ENCODE peak calls at places on chromosomes 5 and 9, in four cellular contexts. One of them, this sample, is unnamed.

GRCh38 chr5:158720316-158720715 is 379.4 kb downstream of the EBF1 start:
- DNase-seq in adrenal gland: no peak
- DNase-seq in Panc1: no peak
- DNase-seq in body of pancreas: no peak
- DNase-seq in this sample: no peak

GRCh38 chr9:20358201-20358600 is 264.1 kb downstream of the MLLT3 start:
- DNase-seq in adrenal gland: no peak
- DNase-seq in Panc1: no peak
- DNase-seq in body of pancreas: no peak
- DNase-seq in this sample: no peak

GRCh38 chr9:114462791-114463190 is 42.5 kb downstream of the WHRN start:
- DNase-seq in adrenal gland: no peak
- DNase-seq in Panc1: no peak
- DNase-seq in body of pancreas: no peak
- DNase-seq in this sample: no peak

GRCh38 chr9:136947955-136948510 is 3.0 kb downstream of the C8G start:
- DNase-seq in adrenal gland: peak; percentile 72
- DNase-seq in Panc1: no peak
- DNase-seq in body of pancreas: no peak
- DNase-seq in this sample: peak; percentile 83

GRCh38 chr5:135348920-135349319 is 50.1 kb downstream of the MACROH2A1 start:
- DNase-seq in adrenal gland: no peak
- DNase-seq in Panc1: no peak
- DNase-seq in body of pancreas: no peak
- DNase-seq in this sample: no peak

GRCh38 chr5:143896471-143896870 is 84.5 kb downstream of the HMHB1 start:
- DNase-seq in adrenal gland: no peak
- DNase-seq in Panc1: no peak
- DNase-seq in body of pancreas: no peak
- DNase-seq in this sample: no peak

GRCh38 chr9:81874926-81875325 is 53.3 kb upstream of the SPATA31D4 start:
- DNase-seq in adrenal gland: no peak
- DNase-seq in Panc1: no peak
- DNase-seq in body of pancreas: no peak
- DNase-seq in this sample: no peak

GRCh38 chr5:67502951-67503350 is 306.4 kb upstream of the CD180 start:
- DNase-seq in adrenal gland: no peak
- DNase-seq in Panc1: no peak
- DNase-seq in body of pancreas: no peak
- DNase-seq in this sample: no peak

GRCh38 chr9:107467416-107467815 is 22.2 kb downstream of the KLF4 start:
- DNase-seq in adrenal gland: no peak
- DNase-seq in Panc1: no peak
- DNase-seq in body of pancreas: no peak
- DNase-seq in this sample: no peak

GRCh38 chr5:76819851-76820280 is 1.0 kb downstream of the F2RL1 start:
- DNase-seq in adrenal gland: no peak
- DNase-seq in Panc1: no peak
- DNase-seq in body of pancreas: peak; percentile 43
- DNase-seq in this sample: no peak

GRCh38 chr5:80959768-80960442 is at the start of gene RASGRF2:
- DNase-seq in adrenal gland: no peak
- DNase-seq in Panc1: no peak
- DNase-seq in body of pancreas: peak; percentile 7
- DNase-seq in this sample: peak; percentile 92

GRCh38 chr5:155562153-155562552 is 548.6 kb downstream of the KIF4B start:
- DNase-seq in adrenal gland: no peak
- DNase-seq in Panc1: no peak
- DNase-seq in body of pancreas: no peak
- DNase-seq in this sample: no peak

GRCh38 chr9:130779153-130779855 is 55.8 kb upstream of the ABL1 start:
- DNase-seq in adrenal gland: no peak
- DNase-seq in Panc1: no peak
- DNase-seq in body of pancreas: no peak
- DNase-seq in this sample: no peak

GRCh38 chr5:82168294-82168693 is 109.9 kb downstream of the RPS23 start:
- DNase-seq in adrenal gland: no peak
- DNase-seq in Panc1: no peak
- DNase-seq in body of pancreas: no peak
- DNase-seq in this sample: no peak

GRCh38 chr5:54807421-54807820 is 178.0 kb downstream of the ESM1 start:
- DNase-seq in adrenal gland: no peak
- DNase-seq in Panc1: no peak
- DNase-seq in body of pancreas: no peak
- DNase-seq in this sample: no peak

GRCh38 chr9:69170231-69170630 is 3.8 kb upstream of the TJP2 start:
- DNase-seq in adrenal gland: no peak
- DNase-seq in Panc1: no peak
- DNase-seq in body of pancreas: no peak
- DNase-seq in this sample: no peak

GRCh38 chr9:123111427-123111826 is 78.0 kb downstream of the GPR21 start:
- DNase-seq in adrenal gland: peak; percentile 72
- DNase-seq in Panc1: no peak
- DNase-seq in body of pancreas: peak; percentile 49
- DNase-seq in this sample: peak; percentile 72

GRCh38 chr5:177294632-177295031 is 8.9 kb downstream of the RAB24 start:
- DNase-seq in adrenal gland: no peak
- DNase-seq in Panc1: no peak
- DNase-seq in body of pancreas: no peak
- DNase-seq in this sample: no peak

GRCh38 chr9:124659099-124659659 is 111.9 kb downstream of the NR6A1 start:
- DNase-seq in adrenal gland: peak; percentile 87
- DNase-seq in Panc1: no peak
- DNase-seq in body of pancreas: peak; percentile 86
- DNase-seq in this sample: peak; percentile 90

GRCh38 chr5:75509956-75510355 is 1.5 kb downstream of the CERT1 start:
- DNase-seq in adrenal gland: no peak
- DNase-seq in Panc1: no peak
- DNase-seq in body of pancreas: peak; percentile 43
- DNase-seq in this sample: no peak

GRCh38 chr9:133403766-133404439 is 13.9 kb downstream of the REXO4 start:
- DNase-seq in adrenal gland: no peak
- DNase-seq in Panc1: no peak
- DNase-seq in body of pancreas: peak; percentile 66
- DNase-seq in this sample: peak; percentile 51

GRCh38 chr5:147782053-147783028 is at the start of gene JAKMIP2:
- DNase-seq in adrenal gland: peak; percentile 94
- DNase-seq in Panc1: no peak
- DNase-seq in body of pancreas: peak; percentile 75
- DNase-seq in this sample: peak; percentile 96

GRCh38 chr9:70285246-70285645 is 26.5 kb downstream of the SMC5 start:
- DNase-seq in adrenal gland: peak; percentile 55
- DNase-seq in Panc1: no peak
- DNase-seq in body of pancreas: no peak
- DNase-seq in this sample: no peak

GRCh38 chr9:38681747-38682227 is 38.1 kb downstream of the FAM240B start:
- DNase-seq in adrenal gland: no peak
- DNase-seq in Panc1: peak; percentile 32
- DNase-seq in body of pancreas: no peak
- DNase-seq in this sample: no peak

GRCh38 chr9:89482950-89483349 is 15.0 kb downstream of the SEMA4D start:
- DNase-seq in adrenal gland: peak; percentile 48
- DNase-seq in Panc1: no peak
- DNase-seq in body of pancreas: no peak
- DNase-seq in this sample: no peak

GRCh38 chr9:86135374-86135773 is 36.0 kb upstream of the GOLM1 start:
- DNase-seq in adrenal gland: peak; percentile 55
- DNase-seq in Panc1: no peak
- DNase-seq in body of pancreas: no peak
- DNase-seq in this sample: no peak

GRCh38 chr5:125412561-125413535 is 666.4 kb upstream of the ZNF608 start:
- DNase-seq in adrenal gland: peak; percentile 95
- DNase-seq in Panc1: no peak
- DNase-seq in body of pancreas: peak; percentile 80
- DNase-seq in this sample: peak; percentile 94

GRCh38 chr5:60993425-60993824 is 48.4 kb downstream of the NDUFAF2 start:
- DNase-seq in adrenal gland: no peak
- DNase-seq in Panc1: no peak
- DNase-seq in body of pancreas: no peak
- DNase-seq in this sample: no peak

DNA sequence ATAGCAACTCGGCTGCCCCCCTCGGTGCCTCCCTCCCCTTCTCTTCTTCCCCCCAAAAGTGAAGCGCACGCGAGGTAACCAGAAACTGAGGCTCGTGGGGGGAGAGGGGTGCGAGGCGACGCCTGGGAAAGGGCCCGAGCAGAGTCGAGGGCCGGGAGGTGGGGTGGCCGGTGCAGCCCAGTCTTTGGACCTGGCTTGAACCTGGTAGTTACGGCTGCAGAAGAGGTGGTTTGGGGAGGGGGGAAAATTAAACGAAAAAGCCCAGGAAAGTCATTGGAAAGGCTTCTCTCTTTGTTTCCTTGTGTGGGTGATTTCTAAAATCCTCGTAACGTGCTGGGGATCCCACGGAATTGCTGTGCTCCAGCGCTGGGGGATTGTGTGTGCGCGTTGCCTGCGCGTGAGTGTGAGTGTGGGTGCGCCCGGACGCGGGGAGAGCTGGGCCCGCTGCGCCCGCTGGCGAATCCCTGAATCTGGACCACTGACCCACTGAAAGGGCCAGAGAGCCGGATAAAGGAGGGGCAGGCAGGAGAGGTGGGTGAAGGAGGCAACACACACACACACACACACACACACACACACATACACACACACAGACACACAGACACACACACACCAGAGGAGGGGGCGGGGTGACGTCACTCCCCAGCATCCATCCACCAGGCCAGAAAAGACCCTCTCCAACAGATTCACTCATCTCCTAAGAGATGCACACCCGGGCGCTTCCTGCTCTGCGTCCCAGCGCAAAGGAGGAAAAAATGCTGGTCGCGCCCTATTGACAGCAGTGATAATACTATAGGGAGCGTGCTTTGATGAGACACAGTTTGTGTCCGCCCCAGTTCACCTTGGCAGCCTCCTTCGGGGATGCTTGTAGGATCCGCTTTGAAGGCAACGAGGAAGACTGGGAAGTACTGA is 1058.9 kb upstream of the DMAC1 start:
- DNase-seq in adrenal gland: no peak
- DNase-seq in Panc1: no peak
- DNase-seq in body of pancreas: no peak
- DNase-seq in this sample: no peak
- H3K27ac ChIP-seq in adrenal gland: no peak overlapping the region
- H3K27ac ChIP-seq in Panc1: no peak overlapping the region
- H3K27ac ChIP-seq in body of pancreas: no peak overlapping the region
- H3K27ac ChIP-seq in this sample: peak overlapping the region; percentile 46

GRCh38 chr5:131419877-131420276 is 156.0 kb downstream of the CDC42SE2 start:
- DNase-seq in adrenal gland: no peak
- DNase-seq in Panc1: no peak
- DNase-seq in body of pancreas: no peak
- DNase-seq in this sample: no peak

GRCh38 chr5:131417240-131417869 is 153.5 kb downstream of the CDC42SE2 start:
- DNase-seq in adrenal gland: peak; percentile 92
- DNase-seq in Panc1: peak; percentile 41
- DNase-seq in body of pancreas: peak; percentile 76
- DNase-seq in this sample: peak; percentile 72

GRCh38 chr5:131426011-131426410 is 162.2 kb downstream of the CDC42SE2 start:
- DNase-seq in adrenal gland: no peak
- DNase-seq in Panc1: no peak
- DNase-seq in body of pancreas: no peak
- DNase-seq in this sample: no peak

GRCh38 chr5:131418846-131419245 is 155.0 kb downstream of the CDC42SE2 start:
- DNase-seq in adrenal gland: no peak
- DNase-seq in Panc1: no peak
- DNase-seq in body of pancreas: no peak
- DNase-seq in this sample: no peak

GRCh38 chr5:131423056-131423455 is 159.2 kb downstream of the CDC42SE2 start:
- DNase-seq in adrenal gland: no peak
- DNase-seq in Panc1: no peak
- DNase-seq in body of pancreas: no peak
- DNase-seq in this sample: no peak
- TF ChIP-seq CTCF in adrenal gland: peak; percentile 32
- TF ChIP-seq CTCF in Panc1: peak; percentile 66
- TF ChIP-seq CTCF in body of pancreas: peak; percentile 32
- TF ChIP-seq CTCF in this sample: peak; percentile 33

DNA sequence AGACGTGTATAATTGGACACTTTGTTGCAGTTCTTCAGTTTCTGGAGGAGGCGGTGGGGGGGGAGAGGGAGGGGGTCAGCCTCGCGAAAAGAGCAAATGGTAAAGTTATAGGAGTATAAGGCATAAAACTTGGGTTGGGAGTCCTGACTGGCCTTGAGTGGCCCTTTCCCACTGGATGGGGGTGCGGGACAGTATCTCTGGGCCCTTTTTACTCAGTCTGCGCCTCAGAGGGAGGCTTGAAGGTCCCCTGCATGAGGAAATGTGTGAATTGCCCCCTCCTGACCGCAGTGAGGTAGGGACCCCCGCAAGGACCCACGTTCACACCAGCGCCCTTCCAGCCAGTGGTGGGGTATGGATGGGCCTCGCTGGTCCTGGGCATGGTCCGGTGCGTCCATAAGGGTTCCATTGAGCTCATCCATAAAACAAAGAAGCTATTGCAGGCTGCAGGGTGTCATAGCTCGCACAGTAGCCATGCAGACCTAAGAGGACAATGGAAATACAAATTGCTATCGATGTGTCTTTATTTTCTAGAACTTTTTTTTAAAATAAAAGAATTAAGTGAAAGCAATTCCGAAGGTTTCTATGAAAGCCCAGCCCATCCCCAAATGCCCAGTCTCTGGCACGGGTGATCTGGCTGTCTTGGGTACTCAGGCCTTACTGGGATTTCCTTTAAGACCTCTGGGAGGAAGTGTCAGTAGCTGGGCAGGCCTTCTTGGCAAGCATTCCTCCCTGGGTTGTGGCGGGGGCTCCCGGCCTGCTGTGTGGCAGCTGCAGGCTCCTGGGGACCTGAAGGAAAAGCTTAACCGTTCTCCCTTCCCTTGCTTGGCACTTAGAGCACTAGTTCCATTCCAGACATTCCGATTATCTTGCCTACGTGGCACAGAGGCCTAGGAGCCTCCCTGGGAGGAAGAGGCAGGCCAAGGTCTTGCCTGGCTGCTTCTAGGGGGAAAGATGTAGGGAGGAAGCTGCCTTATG is 1.4 kb upstream of the SEMA5A start:
- DNase-seq in adrenal gland: no peak
- DNase-seq in Panc1: no peak
- DNase-seq in body of pancreas: peak; percentile 38
- DNase-seq in this sample: no peak
- H3K27ac ChIP-seq in adrenal gland: no peak overlapping the region
- H3K27ac ChIP-seq in Panc1: no peak overlapping the region
- H3K27ac ChIP-seq in body of pancreas: peak overlapping the region; percentile 91
- H3K27ac ChIP-seq in this sample: no peak overlapping the region

GRCh38 chr5:32712463-32713395 is 1.6 kb downstream of the NPR3 start:
- DNase-seq in adrenal gland: no peak
- DNase-seq in Panc1: no peak
- DNase-seq in body of pancreas: no peak
- DNase-seq in this sample: no peak
- TF ChIP-seq CTCF in adrenal gland: no peak
- TF ChIP-seq CTCF in Panc1: no peak
- TF ChIP-seq CTCF in body of pancreas: no peak
- TF ChIP-seq CTCF in this sample: no peak

This sample was measured in WERI-Rb-1.